ENCODE peak calls at places on chromosome 1, in seven cellular contexts. Y is heart left ventricle, F is right atrium auricular region, M is A549, T is colonic mucosa, N is A673, L is HCT116. O is an unnamed sample.

GRCh38 chr1:96927125-96927524 is 205.5 kb downstream of the PTBP2 start:
- DNase-seq in Y (no peak), F (no peak), M (no peak), T (no peak), N (no peak), L (no peak), O (no peak)

GRCh38 chr1:113859478-113860175 is 11.9 kb downstream of the PTPN22 start:
- DNase-seq in Y (no peak), F (no peak), M (no peak), T (no peak), N (no peak), L (no peak), O (no peak)

GRCh38 chr1:179038528-179039281 is 13.0 kb downstream of the FAM20B start:
- DNase-seq in Y (no peak), F (no peak), M (no peak), T (no peak), N (no peak), L (no peak), O (no peak)

GRCh38 chr1:185693654-185694053 is 40.5 kb upstream of the HMCN1 start:
- DNase-seq in Y (no peak), F (no peak), M (no peak), T (no peak), N (peak; percentile 53), L (no peak), O (no peak)

GRCh38 chr1:25502957-25503356 is 40.4 kb upstream of the LDLRAP1 start:
- DNase-seq in Y (no peak), F (peak; percentile 13), M (no peak), T (no peak), N (no peak), L (no peak), O (no peak)

GRCh38 chr1:68977211-68977610 is 480.3 kb upstream of the DEPDC1 start:
- DNase-seq in Y (no peak), F (no peak), M (no peak), T (no peak), N (no peak), L (no peak), O (no peak)

GRCh38 chr1:160416369-160416768 is 16.0 kb downstream of the VANGL2 start:
- DNase-seq in Y (no peak), F (no peak), M (peak; percentile 55), T (no peak), N (peak; percentile 50), L (peak; percentile 36), O (no peak)

GRCh38 chr1:234670936-234671628 is 61.1 kb upstream of the IRF2BP2 start:
- DNase-seq in Y (no peak), F (no peak), M (no peak), T (no peak), N (no peak), L (no peak), O (no peak)

GRCh38 chr1:95117207-95118018 is at the start of gene TLCD4:
- DNase-seq in Y (peak; percentile 57), F (peak; percentile 65), M (peak; percentile 46), T (peak; percentile 74), N (peak; percentile 18), L (peak; percentile 35), O (peak; percentile 90)

GRCh38 chr1:40653851-40654537 is 11.5 kb downstream of the RIMS3 start:
- DNase-seq in Y (no peak), F (no peak), M (no peak), T (no peak), N (no peak), L (no peak), O (no peak)

GRCh38 chr1:25809283-25809926 is 9.4 kb downstream of the SELENON start:
- DNase-seq in Y (no peak), F (no peak), M (no peak), T (no peak), N (no peak), L (no peak), O (no peak)

GRCh38 chr1:172068334-172068733 is 227.0 kb downstream of the DNM3 start:
- DNase-seq in Y (no peak), F (no peak), M (no peak), T (no peak), N (peak; percentile 57), L (no peak), O (no peak)

GRCh38 chr1:150525348-150525747 is 9.8 kb downstream of the FALEC start:
- DNase-seq in Y (no peak), F (no peak), M (no peak), T (no peak), N (no peak), L (no peak), O (no peak)

GRCh38 chr1:47340227-47340626 is 6.6 kb downstream of the CMPK1 start:
- DNase-seq in Y (no peak), F (no peak), M (no peak), T (no peak), N (no peak), L (no peak), O (no peak)

GRCh38 chr1:92502247-92502646 is 15.5 kb upstream of the GFI1 start:
- DNase-seq in Y (no peak), F (no peak), M (no peak), T (no peak), N (no peak), L (no peak), O (no peak)

GRCh38 chr1:150142083-150142482 is 7.6 kb upstream of the PLEKHO1 start:
- DNase-seq in Y (no peak), F (no peak), M (no peak), T (no peak), N (no peak), L (no peak), O (no peak)

GRCh38 chr1:56688522-56689026 is 43.5 kb downstream of the PRKAA2 start:
- DNase-seq in Y (no peak), F (no peak), M (peak; percentile 73), T (no peak), N (no peak), L (peak; percentile 96), O (no peak)

GRCh38 chr1:155127105-155127671 is 488 bp upstream of the EFNA1 start:
- DNase-seq in Y (peak; percentile 58), F (peak; percentile 75), M (no peak), T (peak; percentile 91), N (peak; percentile 38), L (no peak), O (peak; percentile 86)

GRCh38 chr1:155128469-155128754 is 736 bp downstream of the EFNA1 start:
- DNase-seq in Y (no peak), F (no peak), M (no peak), T (no peak), N (no peak), L (no peak), O (no peak)

GRCh38 chr1:155128755-155129473 is 1.2 kb downstream of the EFNA1 start:
- DNase-seq in Y (peak; percentile 78), F (no peak), M (no peak), T (peak; percentile 89), N (no peak), L (no peak), O (peak; percentile 70)

GRCh38 chr1:155126494-155127104 is 1.1 kb upstream of the EFNA1 start:
- DNase-seq in Y (peak; percentile 36), F (no peak), M (no peak), T (peak; percentile 63), N (peak; percentile 38), L (no peak), O (peak; percentile 62)

GRCh38 chr1:155127672-155128468 is at the start of gene EFNA1:
- DNase-seq in Y (peak; percentile 76), F (no peak), M (no peak), T (peak; percentile 84), N (peak; percentile 49), L (no peak), O (peak; percentile 89)
- H3K4me3 ChIP-seq in Y (peak within 1 kb of the TSS; percentile 75), F (peak within 1 kb of the TSS; percentile 82), M (peak within 1 kb of the TSS; percentile 55), T (peak within 1 kb of the TSS; percentile 78), N (peak within 1 kb of the TSS; percentile 56), L (peak within 1 kb of the TSS; percentile 97), O (peak within 1 kb of the TSS; percentile 73)

GRCh38 chr1:16071614-16072013 is 1.8 kb downstream of the FAM131C start:
- DNase-seq in Y (no peak), F (no peak), M (no peak), T (no peak), N (no peak), L (no peak), O (no peak)

GRCh38 chr1:16072095-16072494 is 1.4 kb downstream of the FAM131C start:
- DNase-seq in Y (no peak), F (no peak), M (no peak), T (no peak), N (no peak), L (no peak), O (no peak)

GRCh38 chr1:16073490-16074104 is at the start of gene FAM131C:
- DNase-seq in Y (no peak), F (no peak), M (peak; percentile 61), T (peak; percentile 28), N (peak; percentile 47), L (no peak), O (no peak)

GRCh38 chr1:16074217-16074616 is 766 bp upstream of the FAM131C start:
- DNase-seq in Y (no peak), F (no peak), M (no peak), T (no peak), N (no peak), L (no peak), O (no peak)

GRCh38 chr1:16072616-16073484 is 601 bp downstream of the FAM131C start:
- DNase-seq in Y (no peak), F (no peak), M (peak; percentile 39), T (no peak), N (no peak), L (no peak), O (no peak)
- TF ChIP-seq CTCF in Y (no peak), F (no peak), M (no peak), T (no peak), N (no peak), L (no peak), O (no peak)

DNA sequence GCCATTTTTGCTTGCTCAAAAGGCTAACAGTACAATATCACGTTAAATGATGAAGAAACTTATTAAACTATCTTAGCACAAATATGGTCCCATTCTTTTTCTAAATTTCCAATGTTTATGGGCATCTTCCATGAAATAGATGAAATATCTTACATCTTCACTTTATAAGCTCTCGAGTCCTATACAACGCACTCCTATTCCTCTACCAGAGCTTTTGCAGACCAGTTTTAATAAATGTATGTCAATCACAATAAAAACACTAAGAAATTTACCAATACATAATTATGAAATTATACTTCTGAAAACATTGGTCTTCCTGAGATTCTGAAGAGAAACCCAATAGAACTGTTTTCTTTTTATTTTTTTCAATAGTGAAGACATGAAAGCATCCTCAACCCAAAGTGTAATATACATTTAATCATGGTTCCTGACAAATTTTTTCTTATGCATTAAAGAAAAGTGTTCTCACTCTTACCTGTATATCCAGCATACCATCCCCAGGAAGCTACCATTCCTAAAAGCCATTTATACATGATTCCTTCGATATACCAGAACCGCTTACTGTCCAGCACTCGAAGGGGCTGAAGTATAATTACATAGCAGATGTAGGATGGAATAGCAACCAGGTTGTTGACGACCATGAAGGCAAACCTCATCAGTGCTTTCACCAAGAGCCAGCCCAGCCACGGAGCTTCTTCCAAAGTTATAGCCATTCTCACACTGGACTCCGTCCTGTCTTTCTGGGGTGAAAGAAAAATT is 1.8 kb downstream of the LPGAT1 start:
- DNase-seq in Y (no peak), F (no peak), M (no peak), T (no peak), N (no peak), L (no peak), O (no peak)
- H3K27ac ChIP-seq in Y (no peak overlapping the region), F (peak overlapping the region; percentile 90), M (peak overlapping the region; percentile 99), T (no peak overlapping the region), N (no peak overlapping the region), L (no peak overlapping the region), O (no peak overlapping the region)

DNA sequence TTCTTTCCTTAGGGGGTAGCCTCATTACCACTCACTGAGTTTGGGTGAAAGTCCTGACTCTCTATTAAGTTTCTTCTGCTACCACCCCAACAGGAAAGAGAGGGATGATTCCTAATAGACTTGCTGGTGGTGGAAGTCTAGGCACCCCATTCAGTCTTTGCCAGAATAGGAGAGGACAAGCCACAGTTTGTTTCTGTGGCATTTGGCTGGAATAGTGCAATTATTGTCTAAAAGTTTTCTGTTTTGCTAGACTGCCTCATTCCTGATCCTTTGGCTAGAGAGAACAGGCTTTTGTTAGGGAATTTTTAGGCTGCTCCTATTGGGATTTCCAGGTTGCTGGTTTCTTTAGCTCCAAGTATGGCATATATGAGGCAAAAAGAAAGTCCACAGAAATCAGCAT is 9.9 kb upstream of the HJV start:
- DNase-seq in Y (no peak), F (no peak), M (no peak), T (no peak), N (no peak), L (no peak), O (no peak)
- H3K4me3 ChIP-seq in Y (no peak overlapping the region), F (no peak overlapping the region), M (no peak overlapping the region), T (no peak overlapping the region), N (no peak overlapping the region), L (no peak overlapping the region), O (no peak overlapping the region)